ENCODE peak calls at places on chromosomes 11 and 22, in nine cellular contexts. Z is activated CD8-positive, alpha-beta memory T cell treated with anti-CD3 and anti-CD28 coated beads for 24 hours; H is hippocampal formation; O is activated T-helper 1 cell treated with anti-CD3 and anti-CD28 coated beads, Interleukin-12 subunit alpha, Interleukin-12 subunit beta, Interleukin-2, Interleukin-4 antibody, amounts not matched to agents 30 ng/mL and 10 ng/mL and 1 ng/mL, durations not matched to agents 14 hours and 24 hours and 36 hours; B is esophagus squamous epithelium; K is HepG2; G is BJ; X is NCI-H187 treated with DMSO at 0.1 percent for 48 hours; Q is epithelial cell of esophagus. Y is an unnamed sample.

GRCh38 chr22:45775569-45776312 is 104.1 kb downstream of the ATXN10 start:
- DNase-seq in B (no peak), X (no peak), O (no peak), K (no peak), G (no peak), Z (no peak), Q (no peak), H (no peak), Y (no peak)

GRCh38 chr11:47453365-47453764 is 4.4 kb upstream of the RAPSN start:
- DNase-seq in Q (no peak), O (no peak), H (no peak), G (no peak), Z (no peak), X (no peak), K (no peak), B (no peak), Y (no peak)

GRCh38 chr11:62217191-62217748 is 8.8 kb downstream of the SCGB2A1 start:
- DNase-seq in B (no peak), G (no peak), K (peak), Z (no peak), Q (peak), X (no peak), H (no peak), O (no peak), Y (no peak)

GRCh38 chr11:132821027-132821426 is 711.3 kb downstream of the OPCML start:
- DNase-seq in K (no peak), Q (no peak), H (no peak), B (no peak), G (no peak), O (no peak), Z (no peak), X (no peak), Y (no peak)

GRCh38 chr11:119284344-119285157 is 32.4 kb downstream of the MCAM start:
- DNase-seq in K (peak), Z (no peak), O (no peak), H (peak), B (no peak), Q (peak), G (no peak), X (no peak), Y (no peak)

GRCh38 chr11:1127664-1128162 is 30.0 kb upstream of the MUC5AC start:
- DNase-seq in O (no peak), K (no peak), X (no peak), B (no peak), Z (no peak), Q (no peak), H (no peak), G (no peak), Y (no peak)

GRCh38 chr22:33380789-33381530 is 322.8 kb upstream of the SYN3 start:
- DNase-seq in H (no peak), Q (peak), Z (no peak), B (no peak), G (peak), K (no peak), X (no peak), O (no peak), Y (no peak)

GRCh38 chr11:68045900-68046299 is 7.1 kb downstream of the TCIRG1 start:
- DNase-seq in H (no peak), K (no peak), G (no peak), X (no peak), Q (no peak), Z (no peak), O (no peak), B (no peak), Y (no peak)

GRCh38 chr11:111733655-111734088 is 32.5 kb downstream of the PPP2R1B start:
- DNase-seq in H (no peak), Q (no peak), O (no peak), G (no peak), Z (no peak), B (no peak), K (no peak), X (no peak), Y (no peak)

GRCh38 chr11:36271794-36272409 is 17.3 kb downstream of the COMMD9 start:
- DNase-seq in Q (no peak), O (no peak), K (no peak), B (no peak), X (no peak), H (no peak), Z (peak), G (no peak), Y (no peak)

GRCh38 chr22:22745225-22746060 is 101.0 kb downstream of the GGTLC2 start:
- DNase-seq in H (peak), Z (no peak), X (no peak), K (peak), B (no peak), G (no peak), O (no peak), Q (peak), Y (no peak)

GRCh38 chr11:12119502-12119901 is 9.1 kb downstream of the MICAL2 start:
- DNase-seq in H (no peak), Z (no peak), O (no peak), Q (no peak), K (no peak), G (no peak), X (peak), B (no peak), Y (no peak)

GRCh38 chr11:17369685-17370243 is 18.2 kb downstream of the NCR3LG1 start:
- DNase-seq in Q (peak), K (no peak), X (no peak), Z (no peak), B (no peak), H (no peak), O (no peak), G (no peak), Y (no peak)

GRCh38 chr22:23353696-23354095 is 173.4 kb downstream of the BCR start:
- DNase-seq in X (no peak), G (no peak), H (no peak), O (no peak), B (no peak), Q (no peak), K (no peak), Z (peak), Y (no peak)

GRCh38 chr11:32434387-32435151 is 770 bp downstream of the WT1 start:
- DNase-seq in Q (no peak), Z (no peak), K (peak), O (no peak), G (no peak), B (no peak), H (no peak), X (no peak), Y (no peak)

GRCh38 chr22:20084547-20085413 is 4.7 kb downstream of the DGCR8 start:
- DNase-seq in G (no peak), Q (no peak), H (no peak), Z (no peak), O (no peak), B (no peak), K (peak), X (no peak), Y (no peak)

GRCh38 chr11:9858822-9859221 is 194.9 kb downstream of the SWAP70 start:
- DNase-seq in B (no peak), Q (no peak), O (peak), K (peak), X (no peak), G (no peak), Z (no peak), H (no peak), Y (no peak)

GRCh38 chr11:76678316-76678715 is 7.8 kb upstream of the LRRC32 start:
- DNase-seq in O (no peak), B (no peak), H (no peak), G (no peak), K (no peak), Z (no peak), X (no peak), Q (no peak), Y (no peak)

GRCh38 chr22:17158176-17158567 is 905 bp downstream of the HDHD5 start:
- DNase-seq in G (no peak), B (no peak), Z (no peak), H (no peak), X (no peak), Q (no peak), O (no peak), K (no peak), Y (no peak)

GRCh38 chr11:94762208-94762607 is 5.9 kb upstream of the AMOTL1 start:
- DNase-seq in Z (no peak), G (no peak), K (no peak), X (no peak), B (no peak), Q (no peak), H (no peak), O (no peak), Y (no peak)

GRCh38 chr11:44848203-44848962 is 102.3 kb downstream of the TP53I11 start:
- DNase-seq in Q (no peak), O (no peak), Z (no peak), G (no peak), H (no peak), K (no peak), B (no peak), X (no peak), Y (no peak)